ENCODE peak calls at places on chromosomes 11 and 22, in seven cellular contexts. K is fibroblast of mammary gland, S is left lobe of liver, N is AG09309, T is substantia nigra, U is NCI-H2081, B is activated gamma-delta T cell. A is an unnamed sample.
A peak's percentile ranks its signal among the peaks of the same experiment; 100 is the strongest.

GRCh38 chr11:18270102-18270501 is 4.0 kb downstream of the SAA1 start:
- DNase-seq in K (no peak), S (no peak), N (no peak), T (no peak), U (no peak), B (no peak), A (no peak)

GRCh38 chr11:11813288-11813962 is 28.3 kb upstream of the USP47 start:
- DNase-seq in K (peak; percentile 96), S (peak; percentile 77), N (peak; percentile 90), T (no peak), U (no peak), B (no peak), A (peak; percentile 76)

GRCh38 chr22:31279821-31280496 is 12.3 kb downstream of the PIK3IP1 start:
- DNase-seq in K (no peak), S (no peak), N (no peak), T (no peak), U (no peak), B (no peak), A (no peak)

GRCh38 chr11:130816516-130816915 is 99.8 kb downstream of the SNX19 start:
- DNase-seq in K (peak; percentile 45), S (no peak), N (peak; percentile 43), T (no peak), U (no peak), B (no peak), A (no peak)

GRCh38 chr11:2699185-2699530 is 636 bp downstream of the KCNQ1OT1 start:
- DNase-seq in K (no peak), S (peak; percentile 65), N (no peak), T (no peak), U (no peak), B (no peak), A (no peak)

GRCh38 chr11:43401252-43401651 is 42.5 kb downstream of the TTC17 start:
- DNase-seq in K (no peak), S (no peak), N (no peak), T (no peak), U (no peak), B (no peak), A (no peak)

GRCh38 chr22:37660709-37661045 is 2.2 kb downstream of the PDXP start:
- DNase-seq in K (no peak), S (no peak), N (no peak), T (no peak), U (no peak), B (no peak), A (no peak)

GRCh38 chr22:23061471-23062280 is 8.6 kb upstream of the GNAZ start:
- DNase-seq in K (no peak), S (peak; percentile 33), N (no peak), T (no peak), U (no peak), B (no peak), A (no peak)

GRCh38 chr22:37571258-37571991 is 8.5 kb downstream of the LGALS2 start:
- DNase-seq in K (no peak), S (no peak), N (no peak), T (no peak), U (no peak), B (no peak), A (no peak)

GRCh38 chr11:74754507-74755255 is 6.0 kb downstream of the RNF169 start:
- DNase-seq in K (peak; percentile 92), S (no peak), N (peak; percentile 58), T (no peak), U (no peak), B (no peak), A (peak; percentile 50)

GRCh38 chr22:23229646-23230045 is 49.3 kb downstream of the BCR start:
- DNase-seq in K (no peak), S (no peak), N (no peak), T (no peak), U (no peak), B (no peak), A (no peak)

GRCh38 chr11:110903378-110903777 is 191.1 kb upstream of the ARHGAP20 start:
- DNase-seq in K (no peak), S (no peak), N (no peak), T (no peak), U (no peak), B (no peak), A (no peak)

GRCh38 chr22:26097840-26098239 is 71.4 kb upstream of the SEZ6L start:
- DNase-seq in K (no peak), S (no peak), N (no peak), T (no peak), U (peak; percentile 27), B (no peak), A (no peak)

GRCh38 chr22:24169439-24170058 is 11.7 kb upstream of the SUSD2 start:
- DNase-seq in K (no peak), S (no peak), N (no peak), T (no peak), U (no peak), B (no peak), A (no peak)

GRCh38 chr11:117931971-117932370 is 2.8 kb upstream of the TMPRSS13 start:
- DNase-seq in K (no peak), S (no peak), N (no peak), T (no peak), U (no peak), B (no peak), A (no peak)

GRCh38 chr11:101096036-101096704 is 33.4 kb downstream of the PGR start:
- DNase-seq in K (peak; percentile 6), S (no peak), N (no peak), T (no peak), U (no peak), B (no peak), A (no peak)

GRCh38 chr22:23875801-23876200 is 18.1 kb downstream of the SLC2A11 start:
- DNase-seq in K (no peak), S (no peak), N (no peak), T (no peak), U (no peak), B (no peak), A (no peak)

GRCh38 chr22:48277868-48278581 is 1515.6 kb downstream of the TBC1D22A start:
- DNase-seq in K (no peak), S (no peak), N (no peak), T (peak; percentile 51), U (no peak), B (no peak), A (no peak)

GRCh38 chr11:60918941-60919275 is 5.0 kb downstream of the TMEM109 start:
- DNase-seq in K (peak; percentile 42), S (no peak), N (no peak), T (no peak), U (no peak), B (no peak), A (no peak)

GRCh38 chr11:27642954-27643353 is 57.3 kb downstream of the BDNF start:
- DNase-seq in K (no peak), S (no peak), N (no peak), T (no peak), U (no peak), B (no peak), A (no peak)

GRCh38 chr11:8959546-8960166 is 4.6 kb downstream of the TMEM9B start:
- DNase-seq in K (peak; percentile 88), S (no peak), N (peak; percentile 62), T (no peak), U (peak; percentile 35), B (no peak), A (peak; percentile 64)

A was measured in AG09319.